ENCODE peak calls at places on chromosomes 16 and 17, in eight cellular contexts. I is left ventricle myocardium inferior, C is A549, T is heart left ventricle, N is prostate gland, L is endodermal cell, G is PC-9, Q is GM23338. X is an unnamed sample.
A peak's percentile ranks its signal among the peaks of the same experiment; 100 is the strongest.

GRCh38 chr17:80892900-80893603 is 98.6 kb upstream of the CHMP6 start:
- DNase-seq in Q (no peak), I (no peak), T (no peak), L (no peak), C (peak; percentile 41), G (peak; percentile 61), N (no peak), X (no peak)

GRCh38 chr17:75679706-75680201 is 12.6 kb downstream of the SAP30BP start:
- DNase-seq in T (peak; percentile 50), L (no peak), I (no peak), N (peak; percentile 89), Q (no peak), C (peak; percentile 89), G (peak; percentile 70), X (no peak)

GRCh38 chr16:62225675-62226074 is 189.4 kb upstream of the CDH8 start:
- DNase-seq in I (peak; percentile 60), C (peak; percentile 89), Q (peak; percentile 94), G (peak; percentile 71), T (peak; percentile 27), L (peak; percentile 96), N (no peak), X (peak; percentile 35)

GRCh38 chr17:60388742-60389141 is 3.2 kb downstream of the USP32 start:
- DNase-seq in Q (peak; percentile 41), C (no peak), G (no peak), I (no peak), N (no peak), T (no peak), L (no peak), X (peak; percentile 33)

GRCh38 chr16:85430523-85431381 is 182.4 kb upstream of the GSE1 start:
- DNase-seq in L (peak; percentile 72), G (no peak), C (no peak), T (no peak), Q (no peak), I (no peak), N (no peak), X (peak; percentile 77)

GRCh38 chr16:2030036-2030435 is 3.3 kb downstream of the NHERF2 start:
- DNase-seq in T (no peak), N (no peak), I (no peak), G (no peak), C (no peak), Q (no peak), L (no peak), X (no peak)

GRCh38 chr17:27339836-27340550 is 46.1 kb downstream of the WSB1 start:
- DNase-seq in N (no peak), L (peak; percentile 92), G (peak; percentile 86), T (no peak), C (peak; percentile 88), Q (no peak), I (no peak), X (no peak)

GRCh38 chr17:74282587-74283370 is 8.7 kb downstream of the DNAI2 start:
- DNase-seq in L (no peak), I (no peak), G (no peak), N (no peak), C (peak; percentile 38), Q (no peak), T (no peak), X (no peak)

GRCh38 chr16:27398894-27399853 is 2.8 kb upstream of the IL21R start:
- DNase-seq in T (no peak), G (no peak), C (no peak), I (no peak), L (no peak), N (no peak), Q (no peak), X (no peak)

GRCh38 chr17:72343911-72344310 is 223.1 kb downstream of the SOX9 start:
- DNase-seq in Q (no peak), C (no peak), G (no peak), I (no peak), L (no peak), T (no peak), N (no peak), X (no peak)

GRCh38 chr17:62763891-62764600 is 44.1 kb downstream of the MARCHF10 start:
- DNase-seq in N (no peak), L (peak; percentile 32), T (no peak), C (no peak), I (no peak), Q (no peak), G (no peak), X (no peak)

GRCh38 chr16:59463776-59464175 is 729.7 kb upstream of the GOT2 start:
- DNase-seq in I (no peak), T (no peak), Q (no peak), C (no peak), L (no peak), G (no peak), N (no peak), X (no peak)

GRCh38 chr17:28956112-28956511 is 4.8 kb upstream of the PHF12 start:
- DNase-seq in I (no peak), N (no peak), L (peak; percentile 88), T (no peak), G (no peak), C (no peak), Q (peak; percentile 57), X (peak; percentile 75)

GRCh38 chr16:30085820-30086219 is 5.9 kb downstream of the TBX6 start:
- DNase-seq in N (no peak), L (peak; percentile 70), Q (no peak), G (no peak), T (no peak), I (no peak), C (no peak), X (no peak)

DNA sequence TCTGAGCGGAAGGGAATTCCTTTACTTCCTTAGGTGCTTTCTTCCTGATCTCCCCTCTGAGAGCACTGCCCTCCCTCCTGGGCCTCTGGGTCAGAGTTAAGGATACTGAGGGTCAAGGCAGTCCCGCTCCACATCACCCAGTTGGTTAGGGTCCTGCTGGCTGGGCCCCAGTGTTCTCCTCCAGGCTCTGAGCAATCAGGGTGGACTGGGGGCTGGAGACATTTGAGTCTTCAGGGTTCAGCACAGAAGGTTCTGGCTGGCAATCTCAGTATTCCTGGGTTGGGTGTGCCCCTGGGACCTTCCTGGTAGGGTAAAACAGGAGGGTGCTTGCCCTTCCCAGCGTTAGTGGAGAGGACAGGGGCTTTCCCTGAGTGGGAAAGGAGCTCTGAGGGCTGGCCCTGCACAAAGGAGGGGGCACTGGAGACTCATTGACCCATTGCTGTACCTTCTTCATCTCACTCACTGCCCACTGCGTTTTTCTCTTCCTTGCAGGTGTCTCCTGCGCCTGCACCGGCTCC is 448 bp downstream of the MT1M start:
- DNase-seq in T (no peak), C (no peak), N (no peak), L (no peak), Q (no peak), I (no peak), G (no peak), X (no peak)
- H3K4me3 ChIP-seq in T (peak overlapping the region; percentile 51), C (no peak overlapping the region), N (peak overlapping the region; percentile 43), L (peak overlapping the region; percentile 67), Q (peak overlapping the region; percentile 60), I (peak overlapping the region; percentile 69), G (no peak overlapping the region), X (peak overlapping the region; percentile 39)

GRCh38 chr17:49742256-49742655 is 21.7 kb downstream of the FAM117A start:
- DNase-seq in I (no peak), C (no peak), Q (no peak), N (no peak), G (peak; percentile 19), L (no peak), T (no peak), X (no peak)

GRCh38 chr17:49741692-49742076 is 22.2 kb downstream of the FAM117A start:
- DNase-seq in T (no peak), I (no peak), Q (no peak), C (no peak), G (no peak), L (no peak), N (no peak), X (no peak)

GRCh38 chr17:49738456-49739163 is 25.3 kb downstream of the FAM117A start:
- DNase-seq in L (no peak), N (no peak), Q (no peak), I (peak; percentile 41), G (no peak), C (no peak), T (no peak), X (no peak)

GRCh38 chr17:49739662-49740271 is 24.2 kb downstream of the FAM117A start:
- DNase-seq in G (no peak), C (no peak), I (peak; percentile 84), Q (no peak), T (peak; percentile 71), N (peak; percentile 31), L (no peak), X (no peak)

GRCh38 chr17:49741009-49741691 is 22.8 kb downstream of the FAM117A start:
- DNase-seq in I (no peak), C (no peak), G (no peak), L (no peak), Q (no peak), N (no peak), T (no peak), X (no peak)
- H3K4me3 ChIP-seq in I (no peak overlapping the region), C (no peak overlapping the region), G (no peak overlapping the region), L (no peak overlapping the region), Q (no peak overlapping the region), N (no peak overlapping the region), T (no peak overlapping the region), X (no peak overlapping the region)

GRCh38 chr17:37829446-37830142 is 84.7 kb upstream of the HNF1B start:
- DNase-seq in I (no peak), L (peak; percentile 47), N (no peak), T (no peak), G (no peak), Q (no peak), C (no peak), X (no peak)
- H3K4me3 ChIP-seq in I (no peak overlapping the region), L (no peak overlapping the region), N (no peak overlapping the region), T (no peak overlapping the region), G (no peak overlapping the region), Q (no peak overlapping the region), C (no peak overlapping the region), X (no peak overlapping the region)

DNA sequence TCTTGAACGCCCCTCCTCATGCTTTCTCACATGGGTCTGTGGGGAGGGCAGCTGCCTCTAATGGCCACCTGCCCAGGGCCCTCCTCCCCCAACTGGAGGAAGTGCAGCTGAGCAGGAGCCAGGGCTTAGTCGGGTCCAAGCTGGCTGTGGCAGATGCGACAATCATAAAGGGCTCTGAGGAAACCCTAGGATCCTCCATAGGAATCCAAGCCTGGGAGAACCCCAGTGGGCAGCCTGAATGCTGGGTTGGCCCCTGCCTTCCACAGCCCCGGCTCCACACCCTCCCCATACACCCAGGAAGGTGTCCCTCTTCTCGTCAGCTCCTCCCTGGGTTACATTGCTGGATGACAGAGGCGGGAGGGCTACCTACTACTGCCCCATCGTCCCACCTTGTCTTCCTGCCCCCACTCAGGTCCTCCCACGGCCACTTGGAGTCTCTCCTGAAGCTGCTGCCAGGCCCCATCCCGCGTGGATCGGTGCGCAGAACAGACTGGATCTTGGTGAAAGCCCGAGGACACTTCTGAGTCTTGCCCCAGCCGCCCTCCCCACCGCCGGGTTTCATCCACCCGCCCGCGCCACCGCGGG is 15.6 kb upstream of the CBFB start:
- DNase-seq in N (no peak), L (peak; percentile 66), G (no peak), I (no peak), T (peak; percentile 22), Q (peak; percentile 32), C (no peak), X (peak; percentile 61)
- H3K4me3 ChIP-seq in N (peak overlapping the region; percentile 38), L (no peak overlapping the region), G (no peak overlapping the region), I (peak overlapping the region; percentile 71), T (peak overlapping the region; percentile 58), Q (peak overlapping the region; percentile 64), C (peak overlapping the region; percentile 50), X (peak overlapping the region; percentile 44)

DNA sequence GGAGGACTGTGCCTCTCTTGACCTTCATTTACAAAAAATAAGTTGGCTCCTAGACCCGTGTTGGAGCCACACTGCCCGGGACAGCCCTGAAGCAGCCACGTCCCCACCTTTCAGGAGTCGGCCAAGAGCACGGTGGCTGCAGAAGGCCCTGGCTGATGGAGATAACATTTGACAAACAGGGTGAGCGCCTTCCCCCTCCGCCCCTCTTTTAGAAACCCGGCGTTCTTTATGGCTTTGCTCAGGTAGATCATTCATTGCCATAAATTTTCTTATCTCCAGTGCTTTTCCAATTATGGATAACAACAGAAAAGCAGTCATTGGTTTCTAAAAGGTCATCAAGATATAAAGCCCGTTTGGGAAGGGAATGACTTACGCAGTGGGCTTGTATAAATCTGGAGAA is 398.1 kb upstream of the TNRC6C start:
- DNase-seq in I (no peak), L (no peak), T (no peak), G (no peak), Q (no peak), N (no peak), C (no peak), X (no peak)
- H3K4me3 ChIP-seq in I (no peak overlapping the region), L (no peak overlapping the region), T (no peak overlapping the region), G (no peak overlapping the region), Q (no peak overlapping the region), N (no peak overlapping the region), C (no peak overlapping the region), X (no peak overlapping the region)

X was measured in H7.